ENCODE peak calls at places on chromosomes 2 and 18, in ten cellular contexts. D is NCI-H2081, A is T-helper 2 cell, G is EL, M is NCI-H510A treated with DMSO at 0.1 percent for 48 hours, W is astrocyte of the spinal cord, Z is nucleus accumbens, Q is HEK293T, H is OCI-M1, E is AG08395. B is an unnamed sample.

GRCh38 chr2:35454966-35455638 is 900.5 kb upstream of the CRIM1 start:
- DNase-seq in D (no peak), A (no peak), G (peak), W (peak), Q (peak), M (no peak), E (no peak), H (no peak), Z (no peak), B (no peak)

GRCh38 chr2:19785867-19786266 is 115.9 kb downstream of the TTC32 start:
- DNase-seq in G (no peak), H (no peak), D (no peak), W (no peak), M (no peak), E (no peak), Q (no peak), A (no peak), Z (no peak), B (no peak)

GRCh38 chr2:161041356-161041755 is 118.9 kb upstream of the TANK start:
- DNase-seq in E (no peak), A (no peak), W (no peak), G (no peak), H (no peak), M (no peak), Z (no peak), D (no peak), Q (no peak), B (no peak)

GRCh38 chr2:214651451-214651850 is 158.0 kb downstream of the BARD1 start:
- DNase-seq in H (no peak), Q (no peak), D (no peak), W (peak), M (no peak), E (no peak), Z (no peak), A (no peak), G (peak), B (no peak)

GRCh38 chr2:218319813-218320360 is 27.6 kb upstream of the TMBIM1 start:
- DNase-seq in G (no peak), H (no peak), D (no peak), M (peak), Z (no peak), A (no peak), E (no peak), Q (no peak), W (no peak), B (no peak)

GRCh38 chr2:31033032-31033431 is 105.2 kb downstream of the GALNT14 start:
- DNase-seq in A (no peak), G (no peak), H (no peak), M (no peak), Z (no peak), W (no peak), Q (no peak), E (no peak), D (no peak), B (no peak)

GRCh38 chr2:232632904-232633412 is 446 bp upstream of the EFHD1 start:
- DNase-seq in Q (no peak), M (no peak), E (no peak), H (no peak), W (peak), Z (peak), D (peak), G (no peak), A (no peak), B (peak)

GRCh38 chr2:57160976-57161375 is 885.6 kb upstream of the VRK2 start:
- DNase-seq in G (peak), H (no peak), D (no peak), A (no peak), W (peak), E (no peak), M (no peak), Z (no peak), Q (no peak), B (no peak)

GRCh38 chr18:79547413-79548076 is 132.1 kb upstream of the CTDP1 start:
- DNase-seq in M (no peak), E (no peak), Q (no peak), Z (no peak), G (no peak), W (no peak), A (no peak), D (no peak), H (no peak), B (no peak)

GRCh38 chr2:191230174-191230573 is 15.0 kb upstream of the MYO1B start:
- DNase-seq in G (peak), A (no peak), M (no peak), D (no peak), Z (no peak), H (no peak), Q (no peak), E (peak), W (peak), B (no peak)

GRCh38 chr18:3055861-3056260 is 42.9 kb upstream of the LPIN2 start:
- DNase-seq in D (no peak), Q (no peak), Z (no peak), A (no peak), W (no peak), G (no peak), H (no peak), M (no peak), E (no peak), B (no peak)

B was measured in NCI-H345.